ENCODE peak calls at places on chromosomes 5 and 9, in six cellular contexts. One of them, this sample, is unnamed.

GRCh38 chr9:104118916-104119315 is 24.8 kb downstream of the SMC2 start:
- DNase-seq in CD4-positive, alpha-beta memory T cell: no peak
- DNase-seq in mesenchymal stem cell: no peak
- DNase-seq in right cardiac atrium: no peak
- DNase-seq in IMR-90: no peak
- DNase-seq in iPS DF 6.9: no peak
- DNase-seq in this sample: no peak

GRCh38 chr5:180008433-180008832 is 63.1 kb downstream of the RNF130 start:
- DNase-seq in CD4-positive, alpha-beta memory T cell: no peak
- DNase-seq in mesenchymal stem cell: no peak
- DNase-seq in right cardiac atrium: no peak
- DNase-seq in IMR-90: no peak
- DNase-seq in iPS DF 6.9: no peak
- DNase-seq in this sample: no peak

GRCh38 chr5:1963941-1964451 is 81.3 kb upstream of the IRX4 start:
- DNase-seq in CD4-positive, alpha-beta memory T cell: no peak
- DNase-seq in mesenchymal stem cell: no peak
- DNase-seq in right cardiac atrium: no peak
- DNase-seq in IMR-90: no peak
- DNase-seq in iPS DF 6.9: no peak
- DNase-seq in this sample: no peak

GRCh38 chr5:158194561-158194961 is 335.6 kb upstream of the CLINT1 start:
- DNase-seq in CD4-positive, alpha-beta memory T cell: no peak
- DNase-seq in mesenchymal stem cell: no peak
- DNase-seq in right cardiac atrium: no peak
- DNase-seq in IMR-90: no peak
- DNase-seq in iPS DF 6.9: no peak
- DNase-seq in this sample: no peak

GRCh38 chr5:146660381-146660960 is 144.5 kb upstream of the GPR151 start:
- DNase-seq in CD4-positive, alpha-beta memory T cell: no peak
- DNase-seq in mesenchymal stem cell: no peak
- DNase-seq in right cardiac atrium: no peak
- DNase-seq in IMR-90: no peak
- DNase-seq in iPS DF 6.9: no peak
- DNase-seq in this sample: no peak

GRCh38 chr5:172868924-172869565 is 35.0 kb downstream of the ERGIC1 start:
- DNase-seq in CD4-positive, alpha-beta memory T cell: no peak
- DNase-seq in mesenchymal stem cell: peak; percentile 95
- DNase-seq in right cardiac atrium: peak; percentile 95
- DNase-seq in IMR-90: peak; percentile 96
- DNase-seq in iPS DF 6.9: no peak
- DNase-seq in this sample: peak; percentile 94

GRCh38 chr9:3909966-3910650 is 384.3 kb upstream of the RFX3 start:
- DNase-seq in CD4-positive, alpha-beta memory T cell: no peak
- DNase-seq in mesenchymal stem cell: peak; percentile 42
- DNase-seq in right cardiac atrium: no peak
- DNase-seq in IMR-90: no peak
- DNase-seq in iPS DF 6.9: no peak
- DNase-seq in this sample: no peak

GRCh38 chr9:135577256-135577655 is 15.7 kb downstream of the PAEP start:
- DNase-seq in CD4-positive, alpha-beta memory T cell: no peak
- DNase-seq in mesenchymal stem cell: no peak
- DNase-seq in right cardiac atrium: no peak
- DNase-seq in IMR-90: no peak
- DNase-seq in iPS DF 6.9: no peak
- DNase-seq in this sample: peak; percentile 43

GRCh38 chr9:32351845-32352244 is 32.6 kb upstream of the ACO1 start:
- DNase-seq in CD4-positive, alpha-beta memory T cell: no peak
- DNase-seq in mesenchymal stem cell: peak; percentile 7
- DNase-seq in right cardiac atrium: no peak
- DNase-seq in IMR-90: peak; percentile 2
- DNase-seq in iPS DF 6.9: no peak
- DNase-seq in this sample: no peak

GRCh38 chr5:52134013-52134650 is 653.6 kb upstream of the ITGA1 start:
- DNase-seq in CD4-positive, alpha-beta memory T cell: no peak
- DNase-seq in mesenchymal stem cell: no peak
- DNase-seq in right cardiac atrium: no peak
- DNase-seq in IMR-90: no peak
- DNase-seq in iPS DF 6.9: no peak
- DNase-seq in this sample: no peak

GRCh38 chr5:2168601-2169416 is 286.1 kb upstream of the IRX4 start:
- DNase-seq in CD4-positive, alpha-beta memory T cell: no peak
- DNase-seq in mesenchymal stem cell: no peak
- DNase-seq in right cardiac atrium: peak; percentile 69
- DNase-seq in IMR-90: no peak
- DNase-seq in iPS DF 6.9: no peak
- DNase-seq in this sample: no peak

GRCh38 chr5:174734571-174735497 is 10.5 kb downstream of the MSX2 start:
- DNase-seq in CD4-positive, alpha-beta memory T cell: no peak
- DNase-seq in mesenchymal stem cell: no peak
- DNase-seq in right cardiac atrium: no peak
- DNase-seq in IMR-90: no peak
- DNase-seq in iPS DF 6.9: no peak
- DNase-seq in this sample: no peak

GRCh38 chr5:74622122-74622521 is 18.4 kb downstream of the ENC1 start:
- DNase-seq in CD4-positive, alpha-beta memory T cell: no peak
- DNase-seq in mesenchymal stem cell: no peak
- DNase-seq in right cardiac atrium: no peak
- DNase-seq in IMR-90: no peak
- DNase-seq in iPS DF 6.9: no peak
- DNase-seq in this sample: no peak

GRCh38 chr5:39231705-39232525 is 12.6 kb upstream of the FYB1 start:
- DNase-seq in CD4-positive, alpha-beta memory T cell: peak; percentile 51
- DNase-seq in mesenchymal stem cell: no peak
- DNase-seq in right cardiac atrium: no peak
- DNase-seq in IMR-90: no peak
- DNase-seq in iPS DF 6.9: no peak
- DNase-seq in this sample: no peak

GRCh38 chr9:137355445-137356365 is 53.6 kb upstream of the NRARP start:
- DNase-seq in CD4-positive, alpha-beta memory T cell: no peak
- DNase-seq in mesenchymal stem cell: no peak
- DNase-seq in right cardiac atrium: peak; percentile 41
- DNase-seq in IMR-90: peak; percentile 12
- DNase-seq in iPS DF 6.9: no peak
- DNase-seq in this sample: no peak

GRCh38 chr5:165723931-165724330 is 2218.5 kb downstream of the MAT2B start:
- DNase-seq in CD4-positive, alpha-beta memory T cell: no peak
- DNase-seq in mesenchymal stem cell: no peak
- DNase-seq in right cardiac atrium: no peak
- DNase-seq in IMR-90: no peak
- DNase-seq in iPS DF 6.9: no peak
- DNase-seq in this sample: no peak

GRCh38 chr9:114484854-114485443 is 20.3 kb downstream of the WHRN start:
- DNase-seq in CD4-positive, alpha-beta memory T cell: peak; percentile 74
- DNase-seq in mesenchymal stem cell: peak; percentile 71
- DNase-seq in right cardiac atrium: no peak
- DNase-seq in IMR-90: peak; percentile 87
- DNase-seq in iPS DF 6.9: no peak
- DNase-seq in this sample: no peak

GRCh38 chr9:36862206-36863145 is 171.6 kb downstream of the PAX5 start:
- DNase-seq in CD4-positive, alpha-beta memory T cell: no peak
- DNase-seq in mesenchymal stem cell: peak; percentile 32
- DNase-seq in right cardiac atrium: no peak
- DNase-seq in IMR-90: peak; percentile 35
- DNase-seq in iPS DF 6.9: no peak
- DNase-seq in this sample: peak; percentile 73

GRCh38 chr9:136484153-136485048 is 1.6 kb upstream of the SEC16A start:
- DNase-seq in CD4-positive, alpha-beta memory T cell: peak; percentile 51
- DNase-seq in mesenchymal stem cell: no peak
- DNase-seq in right cardiac atrium: peak; percentile 75
- DNase-seq in IMR-90: no peak
- DNase-seq in iPS DF 6.9: no peak
- DNase-seq in this sample: no peak

GRCh38 chr9:128685022-128685332 is 4.0 kb upstream of the SET start:
- DNase-seq in CD4-positive, alpha-beta memory T cell: no peak
- DNase-seq in mesenchymal stem cell: no peak
- DNase-seq in right cardiac atrium: no peak
- DNase-seq in IMR-90: no peak
- DNase-seq in iPS DF 6.9: no peak
- DNase-seq in this sample: peak; percentile 59

GRCh38 chr5:3780907-3781306 is 185.3 kb downstream of the IRX1 start:
- DNase-seq in CD4-positive, alpha-beta memory T cell: no peak
- DNase-seq in mesenchymal stem cell: no peak
- DNase-seq in right cardiac atrium: peak; percentile 64
- DNase-seq in IMR-90: no peak
- DNase-seq in iPS DF 6.9: no peak
- DNase-seq in this sample: no peak

GRCh38 chr5:96641922-96642640 is 20.1 kb upstream of the CAST start:
- DNase-seq in CD4-positive, alpha-beta memory T cell: no peak
- DNase-seq in mesenchymal stem cell: no peak
- DNase-seq in right cardiac atrium: no peak
- DNase-seq in IMR-90: no peak
- DNase-seq in iPS DF 6.9: no peak
- DNase-seq in this sample: no peak

GRCh38 chr5:96648023-96648422 is 14.2 kb upstream of the CAST start:
- DNase-seq in CD4-positive, alpha-beta memory T cell: no peak
- DNase-seq in mesenchymal stem cell: no peak
- DNase-seq in right cardiac atrium: no peak
- DNase-seq in IMR-90: no peak
- DNase-seq in iPS DF 6.9: no peak
- DNase-seq in this sample: no peak

GRCh38 chr5:96648598-96648997 is 13.6 kb upstream of the CAST start:
- DNase-seq in CD4-positive, alpha-beta memory T cell: no peak
- DNase-seq in mesenchymal stem cell: peak; percentile 47
- DNase-seq in right cardiac atrium: no peak
- DNase-seq in IMR-90: peak; percentile 69
- DNase-seq in iPS DF 6.9: no peak
- DNase-seq in this sample: no peak

GRCh38 chr5:96641368-96641767 is 20.8 kb upstream of the CAST start:
- DNase-seq in CD4-positive, alpha-beta memory T cell: no peak
- DNase-seq in mesenchymal stem cell: peak; percentile 72
- DNase-seq in right cardiac atrium: no peak
- DNase-seq in IMR-90: peak; percentile 57
- DNase-seq in iPS DF 6.9: no peak
- DNase-seq in this sample: no peak

GRCh38 chr5:96645096-96645495 is 17.1 kb upstream of the CAST start:
- DNase-seq in CD4-positive, alpha-beta memory T cell: no peak
- DNase-seq in mesenchymal stem cell: no peak
- DNase-seq in right cardiac atrium: no peak
- DNase-seq in IMR-90: no peak
- DNase-seq in iPS DF 6.9: no peak
- DNase-seq in this sample: no peak
- H3K4me1 ChIP-seq in CD4-positive, alpha-beta memory T cell: no peaks in the 10 kb centered on the region
- H3K4me1 ChIP-seq in mesenchymal stem cell: no peaks in the 10 kb centered on the region
- H3K4me1 ChIP-seq in right cardiac atrium: no peaks in the 10 kb centered on the region
- H3K4me1 ChIP-seq in IMR-90: peaks cover 6% of the 10 kb centered on the region
- H3K4me1 ChIP-seq in iPS DF 6.9: no peaks in the 10 kb centered on the region
- H3K4me1 ChIP-seq in this sample: no peaks in the 10 kb centered on the region

GRCh38 chr5:95734916-95735315 is 3.8 kb downstream of the RHOBTB3 start:
- DNase-seq in CD4-positive, alpha-beta memory T cell: no peak
- DNase-seq in mesenchymal stem cell: no peak
- DNase-seq in right cardiac atrium: no peak
- DNase-seq in IMR-90: peak; percentile 58
- DNase-seq in iPS DF 6.9: no peak
- DNase-seq in this sample: no peak

GRCh38 chr5:95730730-95731570 is at the start of gene RHOBTB3:
- DNase-seq in CD4-positive, alpha-beta memory T cell: peak; percentile 50
- DNase-seq in mesenchymal stem cell: peak; percentile 96
- DNase-seq in right cardiac atrium: peak; percentile 97
- DNase-seq in IMR-90: peak; percentile 91
- DNase-seq in iPS DF 6.9: no peak
- DNase-seq in this sample: peak; percentile 92

GRCh38 chr5:95731571-95732554 is 727 bp downstream of the RHOBTB3 start:
- DNase-seq in CD4-positive, alpha-beta memory T cell: peak; percentile 45
- DNase-seq in mesenchymal stem cell: peak; percentile 70
- DNase-seq in right cardiac atrium: peak; percentile 82
- DNase-seq in IMR-90: peak; percentile 34
- DNase-seq in iPS DF 6.9: no peak
- DNase-seq in this sample: peak; percentile 87

GRCh38 chr5:95734156-95734555 is 3.0 kb downstream of the RHOBTB3 start:
- DNase-seq in CD4-positive, alpha-beta memory T cell: no peak
- DNase-seq in mesenchymal stem cell: no peak
- DNase-seq in right cardiac atrium: no peak
- DNase-seq in IMR-90: no peak
- DNase-seq in iPS DF 6.9: no peak
- DNase-seq in this sample: no peak

DNA sequence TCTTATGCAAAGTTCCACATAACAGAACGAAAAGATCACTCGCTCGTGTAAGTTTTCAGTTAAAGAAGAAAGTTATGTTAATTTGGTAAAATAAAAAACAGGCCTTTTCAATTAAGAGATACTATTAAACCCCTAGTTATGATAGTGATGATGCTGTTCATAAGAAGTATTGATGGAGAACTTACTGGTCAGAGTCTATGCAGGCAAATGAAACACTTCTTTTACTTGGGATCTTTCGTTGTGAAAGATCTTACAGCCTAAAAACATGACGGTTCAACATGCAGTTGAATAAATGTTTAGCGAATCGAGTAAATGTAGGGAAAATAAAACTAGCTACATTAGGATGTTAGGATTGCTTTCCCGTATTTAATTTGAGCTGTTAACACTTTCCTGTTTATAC is 2.0 kb downstream of the RHOBTB3 start:
- DNase-seq in CD4-positive, alpha-beta memory T cell: no peak
- DNase-seq in mesenchymal stem cell: peak; percentile 20
- DNase-seq in right cardiac atrium: no peak
- DNase-seq in IMR-90: no peak
- DNase-seq in iPS DF 6.9: no peak
- DNase-seq in this sample: no peak
- H3K4me3 ChIP-seq in CD4-positive, alpha-beta memory T cell: no peak overlapping the region
- H3K4me3 ChIP-seq in mesenchymal stem cell: peak overlapping the region; percentile 99
- H3K4me3 ChIP-seq in right cardiac atrium: peak overlapping the region; percentile 70
- H3K4me3 ChIP-seq in IMR-90: peak overlapping the region; percentile 98
- H3K4me3 ChIP-seq in iPS DF 6.9: no peak overlapping the region
- H3K4me3 ChIP-seq in this sample: no peak overlapping the region

DNA sequence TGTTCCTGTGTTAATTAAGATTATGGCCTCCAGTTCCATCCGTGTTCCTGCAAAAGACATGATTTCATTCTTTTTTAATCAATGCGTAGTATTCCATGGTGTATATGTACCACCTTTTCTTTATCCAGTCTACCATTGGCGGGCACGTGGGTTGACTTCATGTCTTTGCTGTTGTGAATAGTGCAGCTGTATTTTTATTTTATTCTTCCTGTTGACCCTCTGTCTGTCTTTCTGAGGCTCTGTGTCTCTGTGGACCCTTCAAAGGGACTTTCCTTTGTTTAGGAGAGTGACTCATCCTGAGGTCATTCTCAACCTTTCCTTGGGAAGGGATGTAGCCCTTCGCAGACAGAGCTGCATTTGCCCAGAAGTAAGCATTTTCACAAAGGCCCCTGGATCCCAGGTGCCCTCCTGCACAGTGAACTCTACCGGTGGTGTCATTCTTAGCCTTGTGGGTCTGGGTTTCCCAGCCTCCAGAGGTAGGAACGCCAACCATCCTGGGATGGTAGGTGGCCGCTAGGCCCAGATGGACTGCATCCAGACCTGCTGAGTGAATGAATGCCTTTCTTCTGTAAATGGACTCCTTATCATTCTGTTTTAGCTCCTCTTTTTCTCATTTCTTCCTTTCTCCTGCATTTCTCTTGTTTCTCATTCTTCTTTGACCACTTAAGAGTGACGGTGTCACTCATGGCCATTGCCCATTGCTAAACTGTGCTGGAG is 22.4 kb downstream of the TRIO start:
- DNase-seq in CD4-positive, alpha-beta memory T cell: no peak
- DNase-seq in mesenchymal stem cell: peak; percentile 93
- DNase-seq in right cardiac atrium: no peak
- DNase-seq in IMR-90: peak; percentile 95
- DNase-seq in iPS DF 6.9: no peak
- DNase-seq in this sample: no peak
- H3K4me1 ChIP-seq in CD4-positive, alpha-beta memory T cell: no peaks in the 10 kb centered on the region
- H3K4me1 ChIP-seq in mesenchymal stem cell: peaks cover 22% of the 10 kb centered on the region
- H3K4me1 ChIP-seq in right cardiac atrium: peaks cover 18% of the 10 kb centered on the region
- H3K4me1 ChIP-seq in IMR-90: peaks cover 39% of the 10 kb centered on the region
- H3K4me1 ChIP-seq in iPS DF 6.9: no peaks in the 10 kb centered on the region
- H3K4me1 ChIP-seq in this sample: peaks cover 12% of the 10 kb centered on the region

GRCh38 chr5:17255471-17256016 is 38.1 kb downstream of the BASP1 start:
- DNase-seq in CD4-positive, alpha-beta memory T cell: no peak
- DNase-seq in mesenchymal stem cell: peak; percentile 69
- DNase-seq in right cardiac atrium: no peak
- DNase-seq in IMR-90: no peak
- DNase-seq in iPS DF 6.9: no peak
- DNase-seq in this sample: no peak
- H3K4me3 ChIP-seq in CD4-positive, alpha-beta memory T cell: no peak overlapping the region
- H3K4me3 ChIP-seq in mesenchymal stem cell: peak overlapping the region; percentile 3
- H3K4me3 ChIP-seq in right cardiac atrium: no peak overlapping the region
- H3K4me3 ChIP-seq in IMR-90: no peak overlapping the region
- H3K4me3 ChIP-seq in iPS DF 6.9: no peak overlapping the region
- H3K4me3 ChIP-seq in this sample: no peak overlapping the region

This sample was measured in aorta.